ENCODE peak calls at places on chromosomes 16 and 17, in six cellular contexts. E is fibroblast of lung, O is IMR-90, R is OCI-LY7, P is GM23338, F is K562. V is an unnamed sample.

GRCh38 chr16:12096162-12096781 is 119.7 kb downstream of the SNX29 start:
- DNase-seq in E (peak), O (peak), R (no peak), P (no peak), F (no peak), V (no peak)

GRCh38 chr17:64095144-64095882 is 34.6 kb downstream of the ERN1 start:
- DNase-seq in E (no peak), O (no peak), R (no peak), P (peak), F (no peak), V (peak)

GRCh38 chr17:37286430-37286829 is 89.4 kb upstream of the C17orf78 start:
- DNase-seq in E (no peak), O (no peak), R (no peak), P (no peak), F (no peak), V (no peak)

GRCh38 chr16:88560722-88561484 is 9.3 kb upstream of the ZC3H18 start:
- DNase-seq in E (peak), O (peak), R (no peak), P (peak), F (peak), V (no peak)

GRCh38 chr16:10121496-10121895 is 60.7 kb downstream of the GRIN2A start:
- DNase-seq in E (no peak), O (peak), R (no peak), P (no peak), F (no peak), V (peak)

GRCh38 chr16:55809851-55810250 is 23.0 kb downstream of the CES1 start:
- DNase-seq in E (no peak), O (no peak), R (no peak), P (no peak), F (no peak), V (no peak)

GRCh38 chr16:55389426-55390073 is 65.5 kb downstream of the IRX6 start:
- DNase-seq in E (no peak), O (no peak), R (no peak), P (no peak), F (no peak), V (no peak)

GRCh38 chr17:43778337-43779144 is at the start of gene DUSP3:
- DNase-seq in E (peak), O (peak), R (peak), P (peak), F (peak), V (no peak)

GRCh38 chr17:47844814-47845453 is 3.9 kb upstream of the SCRN2 start:
- DNase-seq in E (no peak), O (peak), R (no peak), P (peak), F (no peak), V (no peak)

GRCh38 chr16:2180962-2181923 is 15.2 kb downstream of the CASKIN1 start:
- DNase-seq in E (no peak), O (no peak), R (no peak), P (peak), F (peak), V (no peak)

GRCh38 chr16:20339744-20340143 is 12.4 kb upstream of the GP2 start:
- DNase-seq in E (no peak), O (no peak), R (no peak), P (no peak), F (no peak), V (no peak)

GRCh38 chr17:77691216-77692085 is 267.1 kb upstream of the TNRC6C start:
- DNase-seq in E (no peak), O (no peak), R (peak), P (no peak), F (no peak), V (no peak)

GRCh38 chr16:73228649-73229048 is 180.7 kb upstream of the ZFHX3 start:
- DNase-seq in E (peak), O (peak), R (no peak), P (no peak), F (no peak), V (no peak)

DNA sequence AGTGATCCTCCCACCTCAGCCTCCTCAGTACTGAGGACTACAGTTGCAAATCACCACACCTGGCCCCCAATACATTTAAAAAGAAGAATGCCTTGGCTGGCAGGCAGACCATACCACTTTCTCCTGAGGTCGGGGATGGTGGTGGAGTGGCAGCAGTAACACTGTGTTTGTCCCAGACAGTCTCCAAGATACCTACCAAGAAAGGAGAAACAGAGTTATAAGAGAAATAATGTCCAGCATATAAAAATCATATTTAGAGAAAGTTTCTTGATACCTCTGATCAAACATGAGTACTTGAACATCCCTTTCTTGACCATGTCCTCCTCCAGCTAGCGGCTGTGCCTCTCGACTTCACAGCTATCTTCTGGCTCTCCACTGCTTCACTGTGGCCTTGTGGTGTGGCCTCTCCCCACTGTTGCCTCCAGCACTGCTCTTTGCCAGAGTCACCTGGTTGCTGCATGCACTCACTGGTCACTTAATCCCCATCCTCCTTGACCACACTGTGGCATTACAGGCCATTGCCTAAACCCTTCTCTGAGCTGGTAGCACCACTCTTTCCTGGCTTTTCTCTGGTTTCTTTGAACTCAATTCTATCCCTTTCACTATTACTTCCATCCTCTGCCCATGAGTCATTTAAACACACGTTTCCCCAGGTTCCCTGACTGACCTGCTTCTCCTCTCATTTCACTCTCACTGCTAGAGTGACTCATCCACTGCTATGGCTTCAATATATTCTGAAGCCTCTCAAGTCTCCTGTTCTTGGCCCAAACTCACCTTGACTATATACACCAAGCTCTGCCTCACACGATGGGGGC is 45.2 kb downstream of the XPO6 start:
- DNase-seq in E (no peak), O (peak), R (no peak), P (no peak), F (no peak), V (peak)
- H2AFZ ChIP-seq in E (no peak), O (no peak), R (no peak), P (no peak), F (no peak), V (no peak)

DNA sequence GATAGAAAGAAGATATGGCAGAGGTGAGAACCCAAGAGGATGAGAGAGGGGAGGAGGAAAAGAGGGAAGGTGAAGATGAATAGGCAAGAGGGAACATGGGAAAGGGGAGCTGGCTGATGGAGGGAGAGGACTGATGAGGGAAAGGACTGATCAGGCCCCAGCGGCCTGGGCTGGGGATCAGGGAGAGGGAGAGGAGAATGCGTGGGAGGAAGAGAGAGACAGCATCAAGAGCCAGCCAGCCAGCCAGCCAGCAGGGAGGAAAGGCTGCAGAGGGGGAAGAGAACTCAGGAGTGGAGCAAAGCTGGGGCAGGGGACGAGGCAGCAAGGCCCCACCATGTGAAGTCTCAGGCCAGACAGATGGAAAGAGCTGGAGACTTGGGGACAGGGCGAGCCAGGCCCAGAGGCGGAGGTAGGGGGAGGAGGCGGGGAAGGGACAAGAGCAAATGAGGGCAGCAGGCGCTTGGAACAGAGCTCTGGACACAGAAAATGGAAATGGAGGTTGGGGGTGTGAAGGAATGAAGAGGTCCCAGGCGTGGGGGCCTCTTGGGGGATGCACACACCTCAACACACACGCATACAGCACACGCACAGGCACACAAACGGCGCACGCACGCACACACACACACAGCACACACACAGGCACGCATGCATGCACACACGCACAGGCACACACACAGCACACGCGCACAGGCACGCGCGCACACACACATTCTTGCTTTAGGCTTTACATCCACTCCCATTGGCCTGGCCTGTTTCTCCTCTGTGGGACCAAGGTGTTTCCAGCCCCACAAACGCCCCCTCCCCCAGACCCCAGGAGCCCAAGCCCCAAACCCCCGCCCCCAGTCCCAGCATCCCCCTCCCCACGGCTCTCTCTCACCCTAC is 12.3 kb downstream of the DLG4 start:
- DNase-seq in E (no peak), O (peak), R (no peak), P (no peak), F (peak), V (no peak)
- H3K4me2 ChIP-seq in E (peak), O (no peak), R (no peak), P (peak), F (no peak), V (no peak)

DNA sequence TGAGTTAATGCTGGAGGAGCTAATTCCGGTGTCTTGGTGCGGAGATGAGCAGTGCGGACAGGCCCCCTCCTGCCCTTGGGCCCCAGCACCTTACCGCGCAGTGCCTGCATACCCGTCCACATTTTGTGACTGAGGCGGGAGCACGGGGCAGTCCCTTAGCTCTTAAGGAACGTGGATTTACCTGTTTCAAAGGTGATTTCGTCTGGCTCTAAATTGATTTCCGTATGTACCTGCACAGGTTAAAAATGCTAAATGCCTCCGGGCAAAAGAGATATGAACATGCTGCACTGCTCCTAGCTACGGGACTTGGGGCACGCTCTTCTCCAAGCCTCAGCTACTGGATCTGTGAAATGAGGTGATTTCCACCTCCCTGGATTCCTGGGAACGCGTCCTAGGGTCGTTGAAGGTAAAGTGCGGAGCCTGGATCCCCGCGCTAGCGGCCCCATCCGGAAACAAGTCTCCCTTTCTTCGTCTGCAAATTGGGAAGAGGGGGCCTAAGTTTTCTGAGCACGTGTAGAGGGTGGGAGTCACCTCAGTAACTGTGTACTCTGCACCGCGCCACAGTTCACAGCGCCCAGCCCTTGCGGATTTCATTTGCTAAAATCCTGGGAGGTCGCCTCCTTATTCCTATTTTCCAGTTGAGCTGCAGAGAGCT is 669 bp upstream of the CRISPLD2 start:
- DNase-seq in E (no peak), O (no peak), R (no peak), P (peak), F (no peak), V (no peak)
- H3K4me3 ChIP-seq in E (peak), O (peak), R (no peak), P (peak), F (peak), V (peak)

DNA sequence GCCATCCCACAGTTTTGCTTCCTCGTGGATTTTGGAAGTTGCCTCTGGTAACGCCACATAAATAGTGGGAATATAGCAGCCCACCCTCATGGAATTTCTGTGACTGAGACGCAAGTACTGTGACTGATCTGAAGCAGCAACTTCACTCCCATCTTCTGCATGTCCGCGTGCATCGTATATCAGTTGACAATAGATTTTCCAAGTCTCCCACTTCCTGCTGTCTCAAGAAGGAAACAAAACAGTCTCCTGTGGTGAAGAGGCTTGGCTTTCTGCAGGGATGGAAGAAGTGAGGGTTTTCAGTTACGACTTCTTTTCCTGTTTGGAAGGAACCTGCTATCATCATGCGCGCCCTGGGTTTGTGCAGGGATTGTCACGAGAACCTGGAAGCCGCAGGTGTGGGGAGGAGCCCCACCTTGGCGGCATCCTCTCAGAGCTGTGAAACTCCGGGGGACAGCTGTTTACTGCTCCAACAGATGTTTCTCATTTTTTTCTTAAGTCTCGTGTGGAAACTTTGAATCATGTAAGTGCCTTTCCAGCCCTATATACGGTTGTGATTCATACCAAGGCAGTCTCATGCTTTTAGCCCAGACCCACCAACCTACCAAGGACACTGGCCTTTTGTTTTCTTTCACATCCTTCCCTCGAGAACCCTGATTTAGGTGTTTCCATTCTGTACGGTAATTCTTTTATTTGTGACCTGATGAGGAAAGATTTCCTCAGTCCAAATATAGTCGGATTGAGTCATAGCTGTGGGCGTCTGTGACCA is 57.5 kb downstream of the WIPI1 start:
- DNase-seq in E (peak), O (peak), R (peak), P (no peak), F (no peak), V (no peak)
- H2AFZ ChIP-seq in E (peak), O (peak), R (peak), P (no peak), F (no peak), V (no peak)

DNA sequence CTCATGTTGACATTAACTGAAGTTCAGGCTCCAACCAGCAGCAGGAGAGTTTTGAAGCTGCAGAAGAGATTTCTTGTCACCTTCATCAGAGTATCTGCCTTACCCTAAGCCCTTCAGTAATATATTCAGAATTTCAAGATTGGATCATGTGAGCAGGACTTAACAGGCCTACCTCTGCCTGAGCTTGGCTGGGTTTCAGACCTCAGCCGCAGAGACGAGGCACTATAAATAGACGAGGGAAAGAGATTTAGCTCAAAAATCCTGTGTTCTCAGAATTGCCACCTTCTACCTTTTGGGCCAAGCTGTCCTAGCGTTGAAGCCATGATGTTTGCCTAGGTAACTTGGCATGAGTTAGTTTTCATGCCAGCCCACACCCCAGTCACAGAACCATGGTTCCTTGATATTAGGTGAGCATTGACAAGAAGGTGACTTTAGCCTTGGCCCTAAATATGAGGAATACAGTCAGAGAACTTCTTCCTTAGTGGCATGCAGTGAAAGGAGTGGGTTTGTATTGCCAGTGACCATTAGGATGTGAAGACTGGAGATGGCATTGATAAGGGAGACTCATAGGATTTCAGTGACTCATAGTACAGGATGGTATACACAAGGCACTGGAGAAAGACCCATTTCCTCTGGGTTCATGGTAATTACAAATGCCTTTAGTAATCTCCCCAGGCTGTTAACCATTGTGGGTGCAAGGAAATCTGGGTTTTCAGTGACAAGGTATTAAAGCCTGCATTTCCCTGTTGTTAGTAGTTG is 224.3 kb downstream of the MSI2 start:
- DNase-seq in E (peak), O (peak), R (no peak), P (no peak), F (peak), V (no peak)
- H3K4me2 ChIP-seq in E (no peak), O (peak), R (no peak), P (no peak), F (no peak), V (peak)

GRCh38 chr17:26962255-26963162 is 331.4 kb upstream of the WSB1 start:
- DNase-seq in E (no peak), O (no peak), R (peak), P (no peak), F (no peak), V (no peak)
- H3K4me3 ChIP-seq in E (no peak), O (no peak), R (no peak), P (no peak), F (peak), V (no peak)

GRCh38 chr16:984106-984505 is 2.5 kb downstream of the SOX8 start:
- DNase-seq in E (no peak), O (no peak), R (no peak), P (no peak), F (no peak), V (no peak)

GRCh38 chr16:980595-980854 is 1.0 kb upstream of the SOX8 start:
- DNase-seq in E (no peak), O (no peak), R (no peak), P (no peak), F (no peak), V (no peak)

GRCh38 chr16:981695-982151 is at the start of gene SOX8:
- DNase-seq in E (no peak), O (no peak), R (no peak), P (peak), F (peak), V (no peak)

GRCh38 chr16:983044-984030 is 1.8 kb downstream of the SOX8 start:
- DNase-seq in E (no peak), O (no peak), R (no peak), P (peak), F (no peak), V (no peak)

GRCh38 chr16:982152-983043 is 828 bp downstream of the SOX8 start:
- DNase-seq in E (no peak), O (no peak), R (no peak), P (peak), F (no peak), V (no peak)
- H2AFZ ChIP-seq in E (no peak), O (peak), R (no peak), P (no peak), F (no peak), V (no peak)

DNA sequence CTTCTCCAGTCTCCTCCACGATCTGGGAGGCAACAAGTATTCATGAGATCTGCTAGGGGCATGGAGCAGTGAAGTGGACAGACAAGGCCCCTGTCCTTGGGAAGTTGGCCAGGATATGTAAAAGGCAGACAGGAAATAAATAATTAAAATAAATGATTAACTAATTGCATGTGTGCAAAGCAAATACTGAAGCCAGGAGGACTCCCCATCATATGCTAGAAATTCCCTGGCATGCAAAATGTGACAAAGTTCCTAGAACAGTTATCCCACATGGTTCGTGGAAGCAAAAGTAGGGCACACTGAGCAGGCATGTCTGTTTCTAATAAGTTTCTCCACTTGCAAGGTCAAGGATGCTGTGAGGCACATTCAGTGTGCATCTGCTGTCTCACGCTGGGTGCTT is 86.8 kb downstream of the CDYL2 start:
- DNase-seq in E (no peak), O (no peak), R (no peak), P (no peak), F (no peak), V (no peak)
- H3K4me2 ChIP-seq in E (no peak), O (no peak), R (no peak), P (no peak), F (no peak), V (no peak)

DNA sequence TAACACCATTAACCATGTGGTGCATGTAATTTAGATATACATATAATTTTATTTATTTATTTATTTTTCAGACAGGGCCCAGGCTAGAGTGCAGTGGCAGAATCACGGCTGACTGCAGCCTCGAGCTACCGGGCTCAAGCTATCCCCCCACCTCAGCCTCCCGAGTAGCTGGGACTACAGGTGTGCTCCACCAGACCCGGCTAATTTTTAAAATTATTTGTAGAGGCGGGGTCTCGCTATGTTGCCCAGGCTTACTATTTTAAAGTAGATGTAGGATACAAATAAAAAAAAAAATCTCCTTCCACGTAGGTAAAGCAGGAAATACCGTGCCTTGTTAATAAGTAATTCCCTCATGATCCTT is 446 bp upstream of the COQ7 start:
- DNase-seq in E (no peak), O (no peak), R (no peak), P (no peak), F (no peak), V (no peak)
- H3K4me3 ChIP-seq in E (peak), O (no peak), R (peak), P (peak), F (peak), V (no peak)

V was measured in keratinocyte.